ENCODE peak calls at places on chromosomes 3 and 15, in nine cellular contexts. One of them, this sample, is unnamed.
A peak's percentile ranks its signal among the peaks of the same experiment; 100 is the strongest.

GRCh38 chr3:100546020-100546744 is 53.8 kb downstream of the TMEM45A start:
- DNase-seq in sciatic nerve: no peak
- DNase-seq in cardiac septum: no peak
- DNase-seq in nucleus accumbens: no peak
- DNase-seq in GM10248: no peak
- DNase-seq in stimulated activated effector memory CD8-positive, alpha-beta T cell treated with anti-CD3 and anti-CD28 coated beads, Interleukin-12 subunit alpha, Interleukin-12 subunit beta, amount 100 ng/mL, for 72 hours: no peak
- DNase-seq in RWPE2: no peak
- DNase-seq in stimulated activated CD4-positive, alpha-beta T cell treated with anti-CD3 and anti-CD28 coated beads, Interleukin-12 subunit alpha, Interleukin-12 subunit beta, amount 100 ng/mL, for 4 hours: no peak
- DNase-seq in left cardiac atrium: no peak
- DNase-seq in this sample: no peak

GRCh38 chr3:48819234-48820221 is 28.1 kb downstream of the PRKAR2A start:
- DNase-seq in sciatic nerve: no peak
- DNase-seq in cardiac septum: no peak
- DNase-seq in nucleus accumbens: no peak
- DNase-seq in GM10248: no peak
- DNase-seq in stimulated activated effector memory CD8-positive, alpha-beta T cell treated with anti-CD3 and anti-CD28 coated beads, Interleukin-12 subunit alpha, Interleukin-12 subunit beta, amount 100 ng/mL, for 72 hours: no peak
- DNase-seq in RWPE2: no peak
- DNase-seq in stimulated activated CD4-positive, alpha-beta T cell treated with anti-CD3 and anti-CD28 coated beads, Interleukin-12 subunit alpha, Interleukin-12 subunit beta, amount 100 ng/mL, for 4 hours: no peak
- DNase-seq in left cardiac atrium: no peak
- DNase-seq in this sample: no peak

GRCh38 chr15:81013396-81013929 is 12.7 kb downstream of the TLNRD1 start:
- DNase-seq in sciatic nerve: no peak
- DNase-seq in cardiac septum: no peak
- DNase-seq in nucleus accumbens: no peak
- DNase-seq in GM10248: no peak
- DNase-seq in stimulated activated effector memory CD8-positive, alpha-beta T cell treated with anti-CD3 and anti-CD28 coated beads, Interleukin-12 subunit alpha, Interleukin-12 subunit beta, amount 100 ng/mL, for 72 hours: no peak
- DNase-seq in RWPE2: no peak
- DNase-seq in stimulated activated CD4-positive, alpha-beta T cell treated with anti-CD3 and anti-CD28 coated beads, Interleukin-12 subunit alpha, Interleukin-12 subunit beta, amount 100 ng/mL, for 4 hours: no peak
- DNase-seq in left cardiac atrium: no peak
- DNase-seq in this sample: no peak

GRCh38 chr3:174125267-174125844 is 727.8 kb downstream of the NLGN1 start:
- DNase-seq in sciatic nerve: no peak
- DNase-seq in cardiac septum: no peak
- DNase-seq in nucleus accumbens: no peak
- DNase-seq in GM10248: no peak
- DNase-seq in stimulated activated effector memory CD8-positive, alpha-beta T cell treated with anti-CD3 and anti-CD28 coated beads, Interleukin-12 subunit alpha, Interleukin-12 subunit beta, amount 100 ng/mL, for 72 hours: no peak
- DNase-seq in RWPE2: no peak
- DNase-seq in stimulated activated CD4-positive, alpha-beta T cell treated with anti-CD3 and anti-CD28 coated beads, Interleukin-12 subunit alpha, Interleukin-12 subunit beta, amount 100 ng/mL, for 4 hours: no peak
- DNase-seq in left cardiac atrium: no peak
- DNase-seq in this sample: no peak

GRCh38 chr3:50574280-50574831 is 5.0 kb downstream of the HEMK1 start:
- DNase-seq in sciatic nerve: no peak
- DNase-seq in cardiac septum: no peak
- DNase-seq in nucleus accumbens: no peak
- DNase-seq in GM10248: no peak
- DNase-seq in stimulated activated effector memory CD8-positive, alpha-beta T cell treated with anti-CD3 and anti-CD28 coated beads, Interleukin-12 subunit alpha, Interleukin-12 subunit beta, amount 100 ng/mL, for 72 hours: peak; percentile 76
- DNase-seq in RWPE2: no peak
- DNase-seq in stimulated activated CD4-positive, alpha-beta T cell treated with anti-CD3 and anti-CD28 coated beads, Interleukin-12 subunit alpha, Interleukin-12 subunit beta, amount 100 ng/mL, for 4 hours: no peak
- DNase-seq in left cardiac atrium: no peak
- DNase-seq in this sample: no peak

GRCh38 chr15:39623550-39623931 is 42.7 kb downstream of the THBS1 start:
- DNase-seq in sciatic nerve: no peak
- DNase-seq in cardiac septum: no peak
- DNase-seq in nucleus accumbens: no peak
- DNase-seq in GM10248: peak; percentile 57
- DNase-seq in stimulated activated effector memory CD8-positive, alpha-beta T cell treated with anti-CD3 and anti-CD28 coated beads, Interleukin-12 subunit alpha, Interleukin-12 subunit beta, amount 100 ng/mL, for 72 hours: peak; percentile 74
- DNase-seq in RWPE2: no peak
- DNase-seq in stimulated activated CD4-positive, alpha-beta T cell treated with anti-CD3 and anti-CD28 coated beads, Interleukin-12 subunit alpha, Interleukin-12 subunit beta, amount 100 ng/mL, for 4 hours: no peak
- DNase-seq in left cardiac atrium: no peak
- DNase-seq in this sample: no peak

GRCh38 chr15:34583399-34584320 is at the start of gene GOLGA8B:
- DNase-seq in sciatic nerve: peak; percentile 63
- DNase-seq in cardiac septum: peak; percentile 82
- DNase-seq in nucleus accumbens: peak; percentile 25
- DNase-seq in GM10248: peak; percentile 88
- DNase-seq in stimulated activated effector memory CD8-positive, alpha-beta T cell treated with anti-CD3 and anti-CD28 coated beads, Interleukin-12 subunit alpha, Interleukin-12 subunit beta, amount 100 ng/mL, for 72 hours: peak; percentile 88
- DNase-seq in RWPE2: peak; percentile 88
- DNase-seq in stimulated activated CD4-positive, alpha-beta T cell treated with anti-CD3 and anti-CD28 coated beads, Interleukin-12 subunit alpha, Interleukin-12 subunit beta, amount 100 ng/mL, for 4 hours: peak; percentile 79
- DNase-seq in left cardiac atrium: peak; percentile 67
- DNase-seq in this sample: peak; percentile 81

GRCh38 chr3:38992117-38992779 is 59.5 kb downstream of the SCN11A start:
- DNase-seq in sciatic nerve: no peak
- DNase-seq in cardiac septum: no peak
- DNase-seq in nucleus accumbens: no peak
- DNase-seq in GM10248: no peak
- DNase-seq in stimulated activated effector memory CD8-positive, alpha-beta T cell treated with anti-CD3 and anti-CD28 coated beads, Interleukin-12 subunit alpha, Interleukin-12 subunit beta, amount 100 ng/mL, for 72 hours: no peak
- DNase-seq in RWPE2: no peak
- DNase-seq in stimulated activated CD4-positive, alpha-beta T cell treated with anti-CD3 and anti-CD28 coated beads, Interleukin-12 subunit alpha, Interleukin-12 subunit beta, amount 100 ng/mL, for 4 hours: no peak
- DNase-seq in left cardiac atrium: no peak
- DNase-seq in this sample: no peak

GRCh38 chr3:126432361-126432760 is 37.7 kb downstream of the CFAP100 start:
- DNase-seq in sciatic nerve: no peak
- DNase-seq in cardiac septum: no peak
- DNase-seq in nucleus accumbens: no peak
- DNase-seq in GM10248: no peak
- DNase-seq in stimulated activated effector memory CD8-positive, alpha-beta T cell treated with anti-CD3 and anti-CD28 coated beads, Interleukin-12 subunit alpha, Interleukin-12 subunit beta, amount 100 ng/mL, for 72 hours: no peak
- DNase-seq in RWPE2: no peak
- DNase-seq in stimulated activated CD4-positive, alpha-beta T cell treated with anti-CD3 and anti-CD28 coated beads, Interleukin-12 subunit alpha, Interleukin-12 subunit beta, amount 100 ng/mL, for 4 hours: no peak
- DNase-seq in left cardiac atrium: no peak
- DNase-seq in this sample: no peak

GRCh38 chr15:85785887-85786777 is 8.6 kb downstream of the KLHL25 start:
- DNase-seq in sciatic nerve: no peak
- DNase-seq in cardiac septum: no peak
- DNase-seq in nucleus accumbens: no peak
- DNase-seq in GM10248: no peak
- DNase-seq in stimulated activated effector memory CD8-positive, alpha-beta T cell treated with anti-CD3 and anti-CD28 coated beads, Interleukin-12 subunit alpha, Interleukin-12 subunit beta, amount 100 ng/mL, for 72 hours: no peak
- DNase-seq in RWPE2: no peak
- DNase-seq in stimulated activated CD4-positive, alpha-beta T cell treated with anti-CD3 and anti-CD28 coated beads, Interleukin-12 subunit alpha, Interleukin-12 subunit beta, amount 100 ng/mL, for 4 hours: no peak
- DNase-seq in left cardiac atrium: peak; percentile 59
- DNase-seq in this sample: no peak

GRCh38 chr3:138875754-138876664 is 41.3 kb upstream of the PIK3CB start:
- DNase-seq in sciatic nerve: no peak
- DNase-seq in cardiac septum: no peak
- DNase-seq in nucleus accumbens: no peak
- DNase-seq in GM10248: no peak
- DNase-seq in stimulated activated effector memory CD8-positive, alpha-beta T cell treated with anti-CD3 and anti-CD28 coated beads, Interleukin-12 subunit alpha, Interleukin-12 subunit beta, amount 100 ng/mL, for 72 hours: peak; percentile 55
- DNase-seq in RWPE2: no peak
- DNase-seq in stimulated activated CD4-positive, alpha-beta T cell treated with anti-CD3 and anti-CD28 coated beads, Interleukin-12 subunit alpha, Interleukin-12 subunit beta, amount 100 ng/mL, for 4 hours: no peak
- DNase-seq in left cardiac atrium: no peak
- DNase-seq in this sample: no peak

GRCh38 chr3:163058190-163058854 is 1561.7 kb downstream of the OTOL1 start:
- DNase-seq in sciatic nerve: no peak
- DNase-seq in cardiac septum: no peak
- DNase-seq in nucleus accumbens: no peak
- DNase-seq in GM10248: no peak
- DNase-seq in stimulated activated effector memory CD8-positive, alpha-beta T cell treated with anti-CD3 and anti-CD28 coated beads, Interleukin-12 subunit alpha, Interleukin-12 subunit beta, amount 100 ng/mL, for 72 hours: no peak
- DNase-seq in RWPE2: no peak
- DNase-seq in stimulated activated CD4-positive, alpha-beta T cell treated with anti-CD3 and anti-CD28 coated beads, Interleukin-12 subunit alpha, Interleukin-12 subunit beta, amount 100 ng/mL, for 4 hours: no peak
- DNase-seq in left cardiac atrium: no peak
- DNase-seq in this sample: peak; percentile 72

This sample was measured in sigmoid colon.